ENCODE peak calls at places on chromosomes 3 and 15, in six cellular contexts. One of them, this sample, is unnamed.

GRCh38 chr3:49873623-49874022 is 3.9 kb upstream of the CAMKV start:
- DNase-seq in CD8-positive, alpha-beta T cell: no peak
- DNase-seq in stimulated activated CD4-positive, alpha-beta T cell treated with anti-CD3 and anti-CD28 coated beads, Interleukin-2, amount 100 ng/mL, for 48 hours: no peak
- DNase-seq in NCI-H2029 treated with DMSO at 0.1 percent for 48 hours: no peak
- DNase-seq in lung microvascular endothelial cell: no peak
- DNase-seq in endodermal cell: no peak
- DNase-seq in this sample: no peak

GRCh38 chr3:187843654-187844053 is 98.4 kb upstream of the BCL6 start:
- DNase-seq in stimulated activated CD4-positive, alpha-beta T cell treated with anti-CD3 and anti-CD28 coated beads, Interleukin-2, amount 100 ng/mL, for 48 hours: no peak
- DNase-seq in endodermal cell: peak; percentile 43
- DNase-seq in CD8-positive, alpha-beta T cell: no peak
- DNase-seq in lung microvascular endothelial cell: no peak
- DNase-seq in NCI-H2029 treated with DMSO at 0.1 percent for 48 hours: no peak
- DNase-seq in this sample: no peak

GRCh38 chr3:132267594-132267993 is 49.6 kb upstream of the ACP3 start:
- DNase-seq in endodermal cell: no peak
- DNase-seq in CD8-positive, alpha-beta T cell: no peak
- DNase-seq in NCI-H2029 treated with DMSO at 0.1 percent for 48 hours: no peak
- DNase-seq in stimulated activated CD4-positive, alpha-beta T cell treated with anti-CD3 and anti-CD28 coated beads, Interleukin-2, amount 100 ng/mL, for 48 hours: no peak
- DNase-seq in lung microvascular endothelial cell: no peak
- DNase-seq in this sample: no peak

GRCh38 chr3:50316657-50317242 is 5.8 kb downstream of the HYAL2 start:
- DNase-seq in endodermal cell: peak; percentile 84
- DNase-seq in stimulated activated CD4-positive, alpha-beta T cell treated with anti-CD3 and anti-CD28 coated beads, Interleukin-2, amount 100 ng/mL, for 48 hours: no peak
- DNase-seq in lung microvascular endothelial cell: no peak
- DNase-seq in CD8-positive, alpha-beta T cell: peak; percentile 83
- DNase-seq in NCI-H2029 treated with DMSO at 0.1 percent for 48 hours: no peak
- DNase-seq in this sample: no peak

GRCh38 chr15:24919446-24919845 is 35.3 kb upstream of the SNRPN start:
- DNase-seq in CD8-positive, alpha-beta T cell: no peak
- DNase-seq in lung microvascular endothelial cell: no peak
- DNase-seq in NCI-H2029 treated with DMSO at 0.1 percent for 48 hours: peak; percentile 80
- DNase-seq in endodermal cell: peak; percentile 53
- DNase-seq in stimulated activated CD4-positive, alpha-beta T cell treated with anti-CD3 and anti-CD28 coated beads, Interleukin-2, amount 100 ng/mL, for 48 hours: no peak
- DNase-seq in this sample: no peak

GRCh38 chr3:144229237-144229830 is 257.7 kb downstream of the DIPK2A start:
- DNase-seq in lung microvascular endothelial cell: no peak
- DNase-seq in CD8-positive, alpha-beta T cell: no peak
- DNase-seq in endodermal cell: no peak
- DNase-seq in NCI-H2029 treated with DMSO at 0.1 percent for 48 hours: no peak
- DNase-seq in stimulated activated CD4-positive, alpha-beta T cell treated with anti-CD3 and anti-CD28 coated beads, Interleukin-2, amount 100 ng/mL, for 48 hours: no peak
- DNase-seq in this sample: no peak

GRCh38 chr15:96053039-96054021 is 277.2 kb upstream of the NR2F2 start:
- DNase-seq in CD8-positive, alpha-beta T cell: no peak
- DNase-seq in stimulated activated CD4-positive, alpha-beta T cell treated with anti-CD3 and anti-CD28 coated beads, Interleukin-2, amount 100 ng/mL, for 48 hours: no peak
- DNase-seq in endodermal cell: peak; percentile 85
- DNase-seq in lung microvascular endothelial cell: peak; percentile 59
- DNase-seq in NCI-H2029 treated with DMSO at 0.1 percent for 48 hours: peak; percentile 72
- DNase-seq in this sample: no peak

GRCh38 chr3:126180477-126181397 is at the start of gene ALDH1L1:
- DNase-seq in CD8-positive, alpha-beta T cell: no peak
- DNase-seq in NCI-H2029 treated with DMSO at 0.1 percent for 48 hours: peak; percentile 16
- DNase-seq in stimulated activated CD4-positive, alpha-beta T cell treated with anti-CD3 and anti-CD28 coated beads, Interleukin-2, amount 100 ng/mL, for 48 hours: no peak
- DNase-seq in endodermal cell: peak; percentile 92
- DNase-seq in lung microvascular endothelial cell: no peak
- DNase-seq in this sample: no peak

GRCh38 chr15:98441599-98441998 is 206.7 kb upstream of the IGF1R start:
- DNase-seq in endodermal cell: no peak
- DNase-seq in stimulated activated CD4-positive, alpha-beta T cell treated with anti-CD3 and anti-CD28 coated beads, Interleukin-2, amount 100 ng/mL, for 48 hours: no peak
- DNase-seq in lung microvascular endothelial cell: no peak
- DNase-seq in CD8-positive, alpha-beta T cell: no peak
- DNase-seq in NCI-H2029 treated with DMSO at 0.1 percent for 48 hours: no peak
- DNase-seq in this sample: no peak

GRCh38 chr3:15318661-15319060 is 13.7 kb downstream of the SH3BP5 start:
- DNase-seq in lung microvascular endothelial cell: no peak
- DNase-seq in NCI-H2029 treated with DMSO at 0.1 percent for 48 hours: no peak
- DNase-seq in endodermal cell: no peak
- DNase-seq in CD8-positive, alpha-beta T cell: no peak
- DNase-seq in stimulated activated CD4-positive, alpha-beta T cell treated with anti-CD3 and anti-CD28 coated beads, Interleukin-2, amount 100 ng/mL, for 48 hours: no peak
- DNase-seq in this sample: no peak

GRCh38 chr3:107633327-107634141 is 110.8 kb downstream of the BBX start:
- DNase-seq in CD8-positive, alpha-beta T cell: no peak
- DNase-seq in endodermal cell: no peak
- DNase-seq in lung microvascular endothelial cell: no peak
- DNase-seq in NCI-H2029 treated with DMSO at 0.1 percent for 48 hours: no peak
- DNase-seq in stimulated activated CD4-positive, alpha-beta T cell treated with anti-CD3 and anti-CD28 coated beads, Interleukin-2, amount 100 ng/mL, for 48 hours: no peak
- DNase-seq in this sample: peak; percentile 66

GRCh38 chr3:24237971-24238767 is 256.5 kb downstream of the THRB start:
- DNase-seq in NCI-H2029 treated with DMSO at 0.1 percent for 48 hours: peak; percentile 62
- DNase-seq in lung microvascular endothelial cell: peak; percentile 86
- DNase-seq in endodermal cell: peak; percentile 84
- DNase-seq in stimulated activated CD4-positive, alpha-beta T cell treated with anti-CD3 and anti-CD28 coated beads, Interleukin-2, amount 100 ng/mL, for 48 hours: peak; percentile 23
- DNase-seq in CD8-positive, alpha-beta T cell: no peak
- DNase-seq in this sample: peak; percentile 28

GRCh38 chr15:97014001-97014400 is 683.5 kb downstream of the NR2F2 start:
- DNase-seq in stimulated activated CD4-positive, alpha-beta T cell treated with anti-CD3 and anti-CD28 coated beads, Interleukin-2, amount 100 ng/mL, for 48 hours: no peak
- DNase-seq in NCI-H2029 treated with DMSO at 0.1 percent for 48 hours: no peak
- DNase-seq in CD8-positive, alpha-beta T cell: no peak
- DNase-seq in lung microvascular endothelial cell: no peak
- DNase-seq in endodermal cell: no peak
- DNase-seq in this sample: no peak

GRCh38 chr3:171620825-171621434 is 160.7 kb upstream of the TNIK start:
- DNase-seq in endodermal cell: no peak
- DNase-seq in stimulated activated CD4-positive, alpha-beta T cell treated with anti-CD3 and anti-CD28 coated beads, Interleukin-2, amount 100 ng/mL, for 48 hours: no peak
- DNase-seq in NCI-H2029 treated with DMSO at 0.1 percent for 48 hours: no peak
- DNase-seq in CD8-positive, alpha-beta T cell: no peak
- DNase-seq in lung microvascular endothelial cell: no peak
- DNase-seq in this sample: no peak

GRCh38 chr3:72011495-72011894 is 226.5 kb upstream of the PROK2 start:
- DNase-seq in CD8-positive, alpha-beta T cell: no peak
- DNase-seq in NCI-H2029 treated with DMSO at 0.1 percent for 48 hours: no peak
- DNase-seq in lung microvascular endothelial cell: no peak
- DNase-seq in endodermal cell: no peak
- DNase-seq in stimulated activated CD4-positive, alpha-beta T cell treated with anti-CD3 and anti-CD28 coated beads, Interleukin-2, amount 100 ng/mL, for 48 hours: no peak
- DNase-seq in this sample: no peak

GRCh38 chr3:187342255-187342654 is 25.9 kb upstream of the RTP4 start:
- DNase-seq in stimulated activated CD4-positive, alpha-beta T cell treated with anti-CD3 and anti-CD28 coated beads, Interleukin-2, amount 100 ng/mL, for 48 hours: no peak
- DNase-seq in lung microvascular endothelial cell: no peak
- DNase-seq in CD8-positive, alpha-beta T cell: no peak
- DNase-seq in endodermal cell: no peak
- DNase-seq in NCI-H2029 treated with DMSO at 0.1 percent for 48 hours: no peak
- DNase-seq in this sample: no peak

GRCh38 chr15:47786371-47786770 is 69.1 kb downstream of the SEMA6D start:
- DNase-seq in stimulated activated CD4-positive, alpha-beta T cell treated with anti-CD3 and anti-CD28 coated beads, Interleukin-2, amount 100 ng/mL, for 48 hours: no peak
- DNase-seq in endodermal cell: no peak
- DNase-seq in lung microvascular endothelial cell: no peak
- DNase-seq in CD8-positive, alpha-beta T cell: no peak
- DNase-seq in NCI-H2029 treated with DMSO at 0.1 percent for 48 hours: no peak
- DNase-seq in this sample: no peak

GRCh38 chr3:59052803-59053411 is 3.1 kb upstream of the CFAP20DC start:
- DNase-seq in NCI-H2029 treated with DMSO at 0.1 percent for 48 hours: no peak
- DNase-seq in stimulated activated CD4-positive, alpha-beta T cell treated with anti-CD3 and anti-CD28 coated beads, Interleukin-2, amount 100 ng/mL, for 48 hours: no peak
- DNase-seq in CD8-positive, alpha-beta T cell: no peak
- DNase-seq in lung microvascular endothelial cell: peak; percentile 67
- DNase-seq in endodermal cell: peak; percentile 61
- DNase-seq in this sample: no peak

GRCh38 chr3:70982700-70983140 is 600.8 kb downstream of the FOXP1 start:
- DNase-seq in lung microvascular endothelial cell: peak; percentile 81
- DNase-seq in endodermal cell: peak; percentile 49
- DNase-seq in NCI-H2029 treated with DMSO at 0.1 percent for 48 hours: no peak
- DNase-seq in stimulated activated CD4-positive, alpha-beta T cell treated with anti-CD3 and anti-CD28 coated beads, Interleukin-2, amount 100 ng/mL, for 48 hours: no peak
- DNase-seq in CD8-positive, alpha-beta T cell: no peak
- DNase-seq in this sample: no peak

GRCh38 chr15:34644061-34644460 is 60.6 kb upstream of the GOLGA8B start:
- DNase-seq in endodermal cell: no peak
- DNase-seq in CD8-positive, alpha-beta T cell: no peak
- DNase-seq in lung microvascular endothelial cell: no peak
- DNase-seq in stimulated activated CD4-positive, alpha-beta T cell treated with anti-CD3 and anti-CD28 coated beads, Interleukin-2, amount 100 ng/mL, for 48 hours: no peak
- DNase-seq in NCI-H2029 treated with DMSO at 0.1 percent for 48 hours: no peak
- DNase-seq in this sample: no peak

GRCh38 chr3:9130318-9131110 is 118.9 kb downstream of the SRGAP3 start:
- DNase-seq in endodermal cell: no peak
- DNase-seq in stimulated activated CD4-positive, alpha-beta T cell treated with anti-CD3 and anti-CD28 coated beads, Interleukin-2, amount 100 ng/mL, for 48 hours: no peak
- DNase-seq in NCI-H2029 treated with DMSO at 0.1 percent for 48 hours: no peak
- DNase-seq in CD8-positive, alpha-beta T cell: no peak
- DNase-seq in lung microvascular endothelial cell: peak; percentile 52
- DNase-seq in this sample: no peak

GRCh38 chr3:123843668-123844067 is 40.5 kb downstream of the MYLK start:
- DNase-seq in NCI-H2029 treated with DMSO at 0.1 percent for 48 hours: no peak
- DNase-seq in stimulated activated CD4-positive, alpha-beta T cell treated with anti-CD3 and anti-CD28 coated beads, Interleukin-2, amount 100 ng/mL, for 48 hours: no peak
- DNase-seq in lung microvascular endothelial cell: no peak
- DNase-seq in endodermal cell: peak; percentile 60
- DNase-seq in CD8-positive, alpha-beta T cell: no peak
- DNase-seq in this sample: no peak

GRCh38 chr3:173584834-173585831 is 187.6 kb downstream of the NLGN1 start:
- DNase-seq in lung microvascular endothelial cell: peak; percentile 5
- DNase-seq in CD8-positive, alpha-beta T cell: no peak
- DNase-seq in stimulated activated CD4-positive, alpha-beta T cell treated with anti-CD3 and anti-CD28 coated beads, Interleukin-2, amount 100 ng/mL, for 48 hours: no peak
- DNase-seq in endodermal cell: peak; percentile 85
- DNase-seq in NCI-H2029 treated with DMSO at 0.1 percent for 48 hours: no peak
- DNase-seq in this sample: no peak

GRCh38 chr3:60633644-60634043 is 617.6 kb downstream of the FHIT start:
- DNase-seq in stimulated activated CD4-positive, alpha-beta T cell treated with anti-CD3 and anti-CD28 coated beads, Interleukin-2, amount 100 ng/mL, for 48 hours: no peak
- DNase-seq in CD8-positive, alpha-beta T cell: no peak
- DNase-seq in endodermal cell: no peak
- DNase-seq in NCI-H2029 treated with DMSO at 0.1 percent for 48 hours: no peak
- DNase-seq in lung microvascular endothelial cell: no peak
- DNase-seq in this sample: no peak

GRCh38 chr3:99570061-99570460 is 68.3 kb upstream of the COL8A1 start:
- DNase-seq in stimulated activated CD4-positive, alpha-beta T cell treated with anti-CD3 and anti-CD28 coated beads, Interleukin-2, amount 100 ng/mL, for 48 hours: no peak
- DNase-seq in lung microvascular endothelial cell: no peak
- DNase-seq in endodermal cell: no peak
- DNase-seq in NCI-H2029 treated with DMSO at 0.1 percent for 48 hours: no peak
- DNase-seq in CD8-positive, alpha-beta T cell: no peak
- DNase-seq in this sample: no peak

GRCh38 chr3:132570011-132570410 is 27.1 kb upstream of the ACKR4 start:
- DNase-seq in CD8-positive, alpha-beta T cell: no peak
- DNase-seq in stimulated activated CD4-positive, alpha-beta T cell treated with anti-CD3 and anti-CD28 coated beads, Interleukin-2, amount 100 ng/mL, for 48 hours: no peak
- DNase-seq in endodermal cell: no peak
- DNase-seq in NCI-H2029 treated with DMSO at 0.1 percent for 48 hours: no peak
- DNase-seq in lung microvascular endothelial cell: no peak
- DNase-seq in this sample: no peak

GRCh38 chr3:169602482-169602881 is 61.0 kb downstream of the MECOM start:
- DNase-seq in endodermal cell: no peak
- DNase-seq in NCI-H2029 treated with DMSO at 0.1 percent for 48 hours: no peak
- DNase-seq in CD8-positive, alpha-beta T cell: no peak
- DNase-seq in stimulated activated CD4-positive, alpha-beta T cell treated with anti-CD3 and anti-CD28 coated beads, Interleukin-2, amount 100 ng/mL, for 48 hours: no peak
- DNase-seq in lung microvascular endothelial cell: no peak
- DNase-seq in this sample: no peak

GRCh38 chr15:22850055-22850454 is 11.6 kb downstream of the NIPA2 start:
- DNase-seq in endodermal cell: no peak
- DNase-seq in stimulated activated CD4-positive, alpha-beta T cell treated with anti-CD3 and anti-CD28 coated beads, Interleukin-2, amount 100 ng/mL, for 48 hours: no peak
- DNase-seq in NCI-H2029 treated with DMSO at 0.1 percent for 48 hours: no peak
- DNase-seq in CD8-positive, alpha-beta T cell: no peak
- DNase-seq in lung microvascular endothelial cell: no peak
- DNase-seq in this sample: no peak

GRCh38 chr3:20222274-20222673 is 36.3 kb upstream of the SGO1 start:
- DNase-seq in endodermal cell: no peak
- DNase-seq in CD8-positive, alpha-beta T cell: no peak
- DNase-seq in lung microvascular endothelial cell: no peak
- DNase-seq in stimulated activated CD4-positive, alpha-beta T cell treated with anti-CD3 and anti-CD28 coated beads, Interleukin-2, amount 100 ng/mL, for 48 hours: no peak
- DNase-seq in NCI-H2029 treated with DMSO at 0.1 percent for 48 hours: no peak
- DNase-seq in this sample: no peak

This sample was measured in KG1.